ENCODE peak calls at places on chromosomes 13 and 19, in seven cellular contexts. H, Z, F, S, U, G and P are unnamed samples.

GRCh38 chr13:100517706-100518105 is 70.9 kb downstream of the GGACT start:
- DNase-seq in S (no peak), F (no peak), G (no peak), U (no peak), H (no peak), Z (no peak), P (no peak)

GRCh38 chr19:19372656-19373416 is 32.6 kb upstream of the GATAD2A start:
- DNase-seq in H (peak), F (peak), Z (peak), G (peak), S (no peak), U (no peak), P (peak)

GRCh38 chr13:91384891-91385290 is 13.5 kb upstream of the GPC5 start:
- DNase-seq in G (no peak), H (no peak), S (no peak), Z (no peak), F (no peak), U (no peak), P (no peak)

GRCh38 chr13:47437411-47437810 is 540.6 kb upstream of the HTR2A start:
- DNase-seq in H (no peak), S (no peak), Z (peak), F (no peak), U (no peak), G (no peak), P (peak)

GRCh38 chr19:3068071-3068470 is 5.8 kb upstream of the TLE5 start:
- DNase-seq in U (no peak), F (no peak), Z (no peak), G (no peak), H (no peak), S (no peak), P (no peak)

GRCh38 chr13:54184576-54184975 is 1156.0 kb downstream of the OLFM4 start:
- DNase-seq in U (no peak), Z (no peak), S (no peak), F (no peak), G (no peak), H (no peak), P (no peak)

GRCh38 chr19:10390652-10391286 is 10.4 kb upstream of the TYK2 start:
- DNase-seq in S (peak), Z (peak), U (no peak), G (peak), F (peak), H (peak), P (peak)

GRCh38 chr13:77969299-77969698 is 50.7 kb upstream of the EDNRB start:
- DNase-seq in Z (no peak), F (no peak), S (no peak), H (no peak), G (no peak), U (no peak), P (no peak)

GRCh38 chr19:2434721-2435265 is 7.4 kb upstream of the TIMM13 start:
- DNase-seq in Z (no peak), G (no peak), F (no peak), H (no peak), S (no peak), U (no peak), P (no peak)

GRCh38 chr19:14479309-14479984 is 4.3 kb upstream of the PTGER1 start:
- DNase-seq in U (no peak), Z (no peak), G (no peak), H (no peak), F (no peak), S (no peak), P (no peak)

GRCh38 chr19:36028313-36029041 is 4.2 kb downstream of the CLIP3 start:
- DNase-seq in G (no peak), S (no peak), U (no peak), F (no peak), H (no peak), Z (no peak), P (no peak)

GRCh38 chr13:114065926-114066774 is 66.3 kb downstream of the RASA3 start:
- DNase-seq in S (no peak), H (no peak), Z (no peak), U (no peak), G (no peak), F (no peak), P (no peak)

GRCh38 chr19:17352608-17353280 is 15.4 kb downstream of the GTPBP3 start:
- DNase-seq in S (no peak), G (no peak), H (no peak), F (no peak), U (no peak), Z (no peak), P (no peak)

GRCh38 chr13:41117859-41118258 is 14.7 kb downstream of the KBTBD6 start:
- DNase-seq in U (no peak), F (no peak), H (no peak), G (no peak), S (no peak), Z (no peak), P (no peak)

GRCh38 chr19:366951-367350 is 22.4 kb upstream of the MIER2 start:
- DNase-seq in G (peak), F (no peak), U (no peak), Z (no peak), S (no peak), H (no peak), P (no peak)

GRCh38 chr19:39103151-39103550 is 19.0 kb downstream of the ACP7 start:
- DNase-seq in G (no peak), Z (no peak), F (no peak), S (no peak), U (no peak), H (no peak), P (no peak)

GRCh38 chr19:12784871-12785430 is 6.3 kb upstream of the JUNB start:
- DNase-seq in G (no peak), H (no peak), F (no peak), S (no peak), U (no peak), Z (peak), P (peak)

GRCh38 chr19:572891-573825 is 762 bp downstream of the BSG start:
- DNase-seq in F (no peak), H (peak), S (no peak), Z (peak), U (no peak), G (peak), P (peak)

GRCh38 chr19:7908742-7909461 is 5.2 kb downstream of the MAP2K7 start:
- DNase-seq in U (no peak), F (no peak), Z (no peak), H (no peak), S (no peak), G (no peak), P (no peak)

GRCh38 chr19:3516675-3517207 is 10.6 kb downstream of the FZR1 start:
- DNase-seq in H (no peak), U (no peak), S (no peak), F (no peak), G (no peak), Z (no peak), P (no peak)

GRCh38 chr19:43425567-43426392 is 11.1 kb downstream of the TEX101 start:
- DNase-seq in G (no peak), S (no peak), Z (peak), F (no peak), U (no peak), H (peak), P (no peak)

GRCh38 chr13:36352350-36352749 is 6.2 kb upstream of the SPART start:
- DNase-seq in H (no peak), Z (peak), G (no peak), F (no peak), S (no peak), U (no peak), P (peak)

GRCh38 chr19:44003461-44004134 is 841 bp downstream of the ZNF230 start:
- DNase-seq in Z (no peak), G (no peak), H (no peak), F (no peak), S (no peak), U (no peak), P (peak)

GRCh38 chr13:114222461-114222968 is 12.2 kb upstream of the CDC16 start:
- DNase-seq in Z (peak), G (no peak), F (peak), U (no peak), S (no peak), H (no peak), P (no peak)

GRCh38 chr13:104553156-104553555 is 1486.9 kb upstream of the SLC10A2 start:
- DNase-seq in U (no peak), F (no peak), G (no peak), S (no peak), Z (peak), H (no peak), P (no peak)

GRCh38 chr13:20487927-20488326 is 37.7 kb downstream of the CRYL1 start:
- DNase-seq in U (no peak), H (no peak), G (no peak), Z (no peak), S (no peak), F (no peak), P (no peak)

GRCh38 chr19:17522988-17523872 is 11.8 kb downstream of the PGLS start:
- DNase-seq in H (no peak), F (no peak), U (no peak), S (no peak), G (no peak), Z (no peak), P (no peak)

GRCh38 chr13:96984061-96984508 is 10.2 kb downstream of the OXGR1 start:
- DNase-seq in F (peak), U (no peak), S (no peak), G (peak), H (peak), Z (no peak), P (peak)

GRCh38 chr13:43661321-43661720 is 125.5 kb downstream of the ENOX1 start:
- DNase-seq in Z (no peak), U (no peak), G (no peak), H (no peak), F (no peak), S (no peak), P (no peak)

GRCh38 chr19:3697094-3697493 is 3.2 kb downstream of the PIP5K1C start:
- DNase-seq in G (no peak), F (no peak), H (no peak), U (no peak), Z (no peak), S (no peak), P (no peak)

GRCh38 chr19:2546128-2547032 is 70.5 kb downstream of the GADD45B start:
- DNase-seq in H (peak), Z (no peak), S (peak), U (no peak), F (peak), G (peak), P (peak)

GRCh38 chr19:3606690-3607289 is at the start of gene TBXA2R:
- DNase-seq in U (no peak), Z (peak), G (peak), F (no peak), S (no peak), H (peak), P (peak)

GRCh38 chr13:30045916-30046704 is 195.7 kb upstream of the UBL3 start:
- DNase-seq in S (no peak), G (no peak), U (no peak), Z (peak), F (peak), H (no peak), P (peak)

GRCh38 chr19:40317338-40317737 is 30.9 kb downstream of the C19orf47 start:
- DNase-seq in H (no peak), U (no peak), S (no peak), G (no peak), F (no peak), Z (no peak), P (no peak)
- H3K4ac ChIP-seq in H (no peak), U (no peak), S (no peak), G (no peak), F (no peak), Z (no peak), P (no peak)

GRCh38 chr19:51632126-51632525 is 1.9 kb upstream of the SIGLEC5 start:
- DNase-seq in Z (no peak), G (no peak), S (no peak), H (no peak), F (peak), U (no peak), P (no peak)
- H3K4ac ChIP-seq in Z (no peak), G (no peak), S (no peak), H (no peak), F (no peak), U (no peak), P (no peak)

GRCh38 chr13:59861676-59862075 is 302.1 kb downstream of the DIAPH3 start:
- DNase-seq in H (no peak), G (no peak), U (no peak), S (no peak), Z (no peak), F (no peak), P (no peak)
- H3K4ac ChIP-seq in H (no peak), G (no peak), U (no peak), S (no peak), Z (no peak), F (no peak), P (no peak)

GRCh38 chr19:30739394-30739793 is 367.2 kb downstream of the ZNF536 start:
- DNase-seq in S (no peak), F (no peak), G (no peak), H (no peak), Z (no peak), U (no peak), P (no peak)

GRCh38 chr19:30741539-30741938 is 369.4 kb downstream of the ZNF536 start:
- DNase-seq in S (no peak), Z (no peak), G (no peak), F (no peak), H (no peak), U (no peak), P (no peak)

GRCh38 chr19:30742539-30742938 is 370.4 kb downstream of the ZNF536 start:
- DNase-seq in S (no peak), G (no peak), Z (no peak), U (no peak), H (no peak), F (no peak), P (no peak)

GRCh38 chr19:30733826-30734550 is 361.8 kb downstream of the ZNF536 start:
- DNase-seq in S (peak), Z (no peak), F (no peak), G (no peak), H (peak), U (no peak), P (no peak)

DNA sequence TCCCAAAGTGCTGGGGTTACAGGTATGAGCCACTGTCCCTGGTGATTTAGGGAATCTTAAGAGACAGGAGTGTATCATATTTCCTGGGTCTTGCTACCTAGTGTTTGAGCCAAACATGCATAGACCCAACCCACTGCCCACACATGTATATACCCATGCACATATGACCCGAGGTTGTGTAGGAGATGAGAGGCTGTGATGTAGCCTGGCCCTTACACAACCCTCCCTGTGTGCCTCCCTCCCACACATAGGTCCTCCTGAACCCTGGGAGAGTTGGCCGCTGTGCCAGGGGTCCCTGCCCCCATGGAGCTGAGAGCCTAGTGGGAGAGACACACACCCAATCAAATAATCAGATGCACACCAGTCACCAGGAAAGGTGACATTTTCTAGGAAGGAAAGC is 365.9 kb downstream of the ZNF536 start:
- DNase-seq in U (no peak), F (no peak), Z (no peak), G (no peak), S (no peak), H (no peak), P (no peak)
- H3K4ac ChIP-seq in U (no peak), F (no peak), Z (no peak), G (no peak), S (no peak), H (no peak), P (no peak)

GRCh38 chr13:112672651-112673284 is 17.1 kb upstream of the ATP11A start:
- DNase-seq in H (no peak), F (no peak), S (no peak), G (no peak), U (no peak), Z (no peak), P (no peak)

GRCh38 chr13:112670864-112671263 is 19.0 kb upstream of the ATP11A start:
- DNase-seq in H (no peak), G (no peak), U (no peak), Z (no peak), F (no peak), S (no peak), P (no peak)

GRCh38 chr13:112670118-112670517 is 19.7 kb upstream of the ATP11A start:
- DNase-seq in Z (no peak), U (no peak), H (no peak), S (no peak), G (peak), F (no peak), P (no peak)

GRCh38 chr13:112668924-112669323 is 20.9 kb upstream of the ATP11A start:
- DNase-seq in S (no peak), Z (no peak), H (no peak), G (peak), F (no peak), U (no peak), P (no peak)

GRCh38 chr13:112671359-112671758 is 18.5 kb upstream of the ATP11A start:
- DNase-seq in S (no peak), F (no peak), U (no peak), H (no peak), Z (no peak), G (no peak), P (no peak)
- H3K4ac ChIP-seq in S (no peak), F (no peak), U (no peak), H (no peak), Z (no peak), G (no peak), P (no peak)

GRCh38 chr13:88097541-88097940 is 426.4 kb downstream of the SLITRK5 start:
- DNase-seq in H (no peak), S (no peak), G (no peak), Z (no peak), F (no peak), U (no peak), P (no peak)
- H3K4ac ChIP-seq in H (no peak), S (no peak), G (no peak), Z (no peak), F (no peak), U (no peak), P (no peak)